ENCODE peak calls at places on chromosome 15, in nine cellular contexts. R is activated naive CD4-positive, alpha-beta T cell; Y is ELR; J is LHCN-M2; I is H7; D is HFF-Myc; L is iris pigment epithelial cell; F is A549; S is fibroblast of the aortic adventitia. A is an unnamed sample.

GRCh38 chr15:90402230-90402629 is 14.2 kb downstream of the IQGAP1 start:
- DNase-seq in J (peak; percentile 98), L (peak; percentile 76), F (no peak), I (no peak), R (no peak), D (peak; percentile 68), Y (peak; percentile 84), S (peak; percentile 90), A (no peak)

GRCh38 chr15:93985925-93986324 is 245.4 kb upstream of the MCTP2 start:
- DNase-seq in D (no peak), J (no peak), I (no peak), S (no peak), L (no peak), F (no peak), Y (no peak), R (no peak), A (no peak)

GRCh38 chr15:31387483-31388118 is 61.0 kb downstream of the KLF13 start:
- DNase-seq in I (no peak), F (no peak), J (peak; percentile 10), L (no peak), Y (no peak), R (no peak), D (peak; percentile 40), S (no peak), A (no peak)

GRCh38 chr15:83830381-83830780 is 176.5 kb downstream of the ADAMTSL3 start:
- DNase-seq in F (no peak), I (no peak), J (peak; percentile 63), D (no peak), Y (no peak), R (no peak), S (no peak), L (no peak), A (no peak)

GRCh38 chr15:38708672-38709188 is 144.1 kb upstream of the RASGRP1 start:
- DNase-seq in I (no peak), Y (peak; percentile 17), S (no peak), R (no peak), L (no peak), D (no peak), F (no peak), J (no peak), A (no peak)

GRCh38 chr15:91946914-91947313 is 93.4 kb downstream of the SLCO3A1 start:
- DNase-seq in F (no peak), L (no peak), D (no peak), Y (no peak), R (no peak), J (no peak), S (no peak), I (peak; percentile 56), A (peak; percentile 35)

GRCh38 chr15:40550381-40551037 is 14.3 kb downstream of the CCDC32 start:
- DNase-seq in R (no peak), F (no peak), J (no peak), S (no peak), Y (no peak), L (no peak), D (no peak), I (no peak), A (no peak)

GRCh38 chr15:92819312-92820232 is 80.6 kb upstream of the CHD2 start:
- DNase-seq in D (no peak), J (peak; percentile 41), I (no peak), F (no peak), Y (peak; percentile 8), S (no peak), R (no peak), L (no peak), A (no peak)

GRCh38 chr15:101539492-101539891 is 50.0 kb upstream of the PCSK6 start:
- DNase-seq in L (no peak), Y (no peak), I (peak; percentile 22), D (no peak), S (no peak), F (no peak), J (no peak), R (no peak), A (no peak)

GRCh38 chr15:99421172-99421656 is 144.6 kb upstream of the MEF2A start:
- DNase-seq in J (no peak), L (peak; percentile 49), R (no peak), F (no peak), Y (no peak), S (no peak), I (no peak), D (no peak), A (no peak)

GRCh38 chr15:25501828-25502446 is 63.1 kb upstream of the UBE3A start:
- DNase-seq in J (peak; percentile 70), S (peak; percentile 51), R (no peak), I (peak; percentile 29), L (peak; percentile 32), D (peak; percentile 20), Y (peak; percentile 37), F (no peak), A (peak; percentile 32)

GRCh38 chr15:74032606-74033561 is 38.4 kb downstream of the PML start:
- DNase-seq in F (no peak), R (no peak), J (no peak), L (no peak), S (no peak), I (no peak), Y (no peak), D (no peak), A (no peak)

GRCh38 chr15:52228928-52229327 is 37.7 kb upstream of the GNB5 start:
- DNase-seq in D (no peak), J (no peak), R (no peak), I (peak; percentile 61), Y (peak; percentile 56), S (no peak), L (peak; percentile 13), F (no peak), A (peak; percentile 70)

GRCh38 chr15:99620178-99620577 is 54.4 kb downstream of the MEF2A start:
- DNase-seq in Y (no peak), J (no peak), D (no peak), S (no peak), F (no peak), L (no peak), I (no peak), R (no peak), A (no peak)

GRCh38 chr15:70213779-70214178 is 116.1 kb upstream of the TLE3 start:
- DNase-seq in S (no peak), R (no peak), I (no peak), D (no peak), J (no peak), L (no peak), Y (no peak), F (no peak), A (no peak)

GRCh38 chr15:76057332-76058000 is 2.3 kb upstream of the TMEM266 start:
- DNase-seq in L (peak; percentile 26), I (peak; percentile 53), J (no peak), D (peak; percentile 14), Y (peak; percentile 55), F (peak; percentile 61), S (peak; percentile 66), R (no peak), A (peak; percentile 34)

GRCh38 chr15:31472636-31473383 is 146.2 kb downstream of the KLF13 start:
- DNase-seq in L (peak; percentile 68), J (no peak), R (no peak), F (no peak), D (no peak), S (peak; percentile 56), I (peak; percentile 69), Y (peak; percentile 19), A (peak; percentile 46)

GRCh38 chr15:66816201-66816600 is 114.2 kb downstream of the SMAD6 start:
- DNase-seq in F (no peak), I (no peak), Y (no peak), L (no peak), D (no peak), R (no peak), J (no peak), S (no peak), A (no peak)

GRCh38 chr15:40190591-40190990 is 29.7 kb downstream of the BUB1B start:
- DNase-seq in S (peak; percentile 84), L (peak; percentile 67), J (peak; percentile 96), I (no peak), Y (peak; percentile 90), R (no peak), F (peak; percentile 3), D (no peak), A (no peak)

GRCh38 chr15:68209735-68210408 is 4.7 kb upstream of the CALML4 start:
- DNase-seq in D (no peak), S (no peak), L (no peak), F (no peak), Y (peak; percentile 78), R (no peak), J (no peak), I (peak; percentile 15), A (no peak)

GRCh38 chr15:42736178-42736792 is 643 bp downstream of the CDAN1 start:
- DNase-seq in L (peak; percentile 12), S (no peak), Y (peak; percentile 33), D (no peak), F (peak; percentile 8), J (no peak), R (no peak), I (peak; percentile 86), A (peak; percentile 75)

GRCh38 chr15:56994280-56994679 is 75.8 kb downstream of the TCF12 start:
- DNase-seq in Y (no peak), I (no peak), J (no peak), S (no peak), R (no peak), F (no peak), D (no peak), L (no peak), A (no peak)

A was measured in iPS-NIHi11.